ENCODE peak calls at places on chromosomes 6 and 20, in ten cellular contexts. N, M, K, Y, D, B, O, Z, I and E are unnamed samples. For H3K36me3, the result is how much of the 10 kb centered on the place peaks cover.

GRCh38 chr20:51678041-51678697 is 90.0 kb downstream of the ATP9A start:
- DNase-seq in N (no peak), M (no peak), K (peak), Y (no peak), D (no peak), B (no peak), O (no peak), Z (no peak), I (no peak), E (no peak)

GRCh38 chr6:146598785-146599405 is at the start of gene ADGB:
- DNase-seq in N (peak), M (peak), K (peak), Y (no peak), D (peak), B (peak), O (peak), Z (peak), I (peak), E (peak)

GRCh38 chr6:27255866-27256265 is 8.4 kb downstream of the PRSS16 start:
- DNase-seq in N (no peak), M (no peak), K (no peak), Y (no peak), D (no peak), B (no peak), O (no peak), Z (no peak), I (no peak), E (no peak)

GRCh38 chr20:4018015-4018748 is 2.8 kb upstream of the RNF24 start:
- DNase-seq in N (no peak), M (no peak), K (no peak), Y (no peak), D (no peak), B (no peak), O (no peak), Z (no peak), I (no peak), E (no peak)

GRCh38 chr20:47724910-47725247 is 60.4 kb downstream of the SULF2 start:
- DNase-seq in N (no peak), M (no peak), K (no peak), Y (no peak), D (no peak), B (no peak), O (no peak), Z (no peak), I (no peak), E (no peak)

GRCh38 chr6:158028876-158029275 is 47.2 kb downstream of the SYNJ2 start:
- DNase-seq in N (no peak), M (no peak), K (no peak), Y (no peak), D (no peak), B (no peak), O (no peak), Z (no peak), I (no peak), E (peak)

GRCh38 chr20:64109831-64110391 is 2.5 kb upstream of the NPBWR2 start:
- DNase-seq in N (no peak), M (no peak), K (no peak), Y (peak), D (no peak), B (no peak), O (no peak), Z (no peak), I (no peak), E (peak)

GRCh38 chr6:105992315-105992961 is 93.7 kb upstream of the PRDM1 start:
- DNase-seq in N (peak), M (peak), K (peak), Y (peak), D (peak), B (peak), O (peak), Z (peak), I (peak), E (peak)

GRCh38 chr6:80214436-80215022 is 108.1 kb downstream of the BCKDHB start:
- DNase-seq in N (peak), M (peak), K (no peak), Y (no peak), D (peak), B (peak), O (peak), Z (peak), I (peak), E (no peak)

GRCh38 chr6:9439931-9440330 is 974.9 kb downstream of the TFAP2A start:
- DNase-seq in N (no peak), M (no peak), K (no peak), Y (no peak), D (no peak), B (no peak), O (no peak), Z (no peak), I (no peak), E (no peak)

GRCh38 chr20:1524004-1524403 is 32.8 kb upstream of the SIRPB2 start:
- DNase-seq in N (no peak), M (no peak), K (no peak), Y (no peak), D (no peak), B (no peak), O (no peak), Z (peak), I (no peak), E (no peak)

GRCh38 chr20:31863296-31864085 is 6.8 kb downstream of the DUSP15 start:
- DNase-seq in N (no peak), M (no peak), K (no peak), Y (no peak), D (no peak), B (no peak), O (no peak), Z (no peak), I (no peak), E (no peak)

GRCh38 chr6:7389162-7389450 is 436 bp downstream of the CAGE1 start:
- DNase-seq in N (no peak), M (no peak), K (no peak), Y (no peak), D (no peak), B (peak), O (no peak), Z (no peak), I (no peak), E (no peak)

GRCh38 chr20:35395728-35396127 is 16.0 kb downstream of the UQCC1 start:
- DNase-seq in N (no peak), M (no peak), K (no peak), Y (no peak), D (peak), B (no peak), O (peak), Z (peak), I (no peak), E (peak)

GRCh38 chr6:93927731-93928130 is 508.4 kb upstream of the EPHA7 start:
- DNase-seq in N (no peak), M (peak), K (no peak), Y (no peak), D (no peak), B (no peak), O (no peak), Z (no peak), I (no peak), E (no peak)

GRCh38 chr6:157946053-157946617 is 35.5 kb upstream of the SYNJ2 start:
- DNase-seq in N (no peak), M (no peak), K (no peak), Y (no peak), D (no peak), B (no peak), O (no peak), Z (no peak), I (no peak), E (no peak)

GRCh38 chr20:42435230-42435629 is 754.5 kb downstream of the PTPRT start:
- DNase-seq in N (no peak), M (no peak), K (no peak), Y (no peak), D (no peak), B (no peak), O (no peak), Z (no peak), I (no peak), E (no peak)

GRCh38 chr6:130411481-130411880 is 45.7 kb downstream of the TMEM200A start:
- DNase-seq in N (no peak), M (no peak), K (no peak), Y (no peak), D (no peak), B (no peak), O (no peak), Z (no peak), I (no peak), E (no peak)

GRCh38 chr6:169545956-169546355 is 155.9 kb downstream of the WDR27 start:
- DNase-seq in N (no peak), M (no peak), K (no peak), Y (no peak), D (no peak), B (no peak), O (peak), Z (no peak), I (no peak), E (no peak)

GRCh38 chr20:58447733-58448391 is 58.8 kb downstream of the VAPB start:
- DNase-seq in N (peak), M (peak), K (no peak), Y (peak), D (peak), B (peak), O (peak), Z (peak), I (peak), E (no peak)

GRCh38 chr6:33384581-33385020 is 7.0 kb upstream of the KIFC1 start:
- DNase-seq in N (no peak), M (peak), K (no peak), Y (no peak), D (peak), B (no peak), O (peak), Z (peak), I (peak), E (no peak)

GRCh38 chr6:167341038-167341613 is 16.2 kb downstream of the TTLL2 start:
- DNase-seq in N (no peak), M (no peak), K (no peak), Y (no peak), D (no peak), B (no peak), O (no peak), Z (no peak), I (no peak), E (no peak)

GRCh38 chr20:33707668-33708067 is 12.4 kb downstream of the PXMP4 start:
- DNase-seq in N (no peak), M (no peak), K (no peak), Y (no peak), D (no peak), B (no peak), O (no peak), Z (no peak), I (no peak), E (no peak)

GRCh38 chr6:169169375-169169774 is 84.3 kb downstream of the THBS2 start:
- DNase-seq in N (no peak), M (no peak), K (no peak), Y (peak), D (no peak), B (no peak), O (no peak), Z (no peak), I (no peak), E (no peak)

GRCh38 chr6:137734875-137735182 is 132.2 kb upstream of the TNFAIP3 start:
- DNase-seq in N (no peak), M (no peak), K (no peak), Y (no peak), D (no peak), B (no peak), O (peak), Z (no peak), I (peak), E (no peak)

GRCh38 chr6:3376064-3376463 is 80.8 kb downstream of the SLC22A23 start:
- DNase-seq in N (no peak), M (no peak), K (no peak), Y (no peak), D (no peak), B (no peak), O (no peak), Z (no peak), I (no peak), E (no peak)

GRCh38 chr6:125584468-125584939 is 164.9 kb upstream of the HEY2 start:
- DNase-seq in N (no peak), M (no peak), K (peak), Y (no peak), D (peak), B (peak), O (peak), Z (peak), I (peak), E (no peak)

GRCh38 chr20:1367479-1367878 is 25.4 kb downstream of the FKBP1A start:
- DNase-seq in N (no peak), M (no peak), K (no peak), Y (no peak), D (no peak), B (no peak), O (no peak), Z (no peak), I (no peak), E (no peak)

GRCh38 chr20:35511814-35512420 is 17.5 kb downstream of the C20orf173 start:
- DNase-seq in N (no peak), M (peak), K (no peak), Y (no peak), D (peak), B (peak), O (peak), Z (peak), I (peak), E (no peak)

GRCh38 chr6:75117701-75118100 is 88.2 kb downstream of the COL12A1 start:
- DNase-seq in N (no peak), M (no peak), K (no peak), Y (no peak), D (no peak), B (no peak), O (peak), Z (no peak), I (no peak), E (no peak)

GRCh38 chr6:122014961-122015360 is 384.5 kb upstream of the HSF2 start:
- DNase-seq in N (no peak), M (no peak), K (no peak), Y (no peak), D (no peak), B (no peak), O (peak), Z (no peak), I (peak), E (no peak)

GRCh38 chr6:75024796-75025195 is 181.1 kb downstream of the COL12A1 start:
- DNase-seq in N (no peak), M (no peak), K (no peak), Y (no peak), D (no peak), B (no peak), O (peak), Z (peak), I (peak), E (no peak)

GRCh38 chr6:113825776-113826175 is 31.4 kb upstream of the MARCKS start:
- DNase-seq in N (peak), M (peak), K (peak), Y (no peak), D (no peak), B (no peak), O (peak), Z (no peak), I (no peak), E (peak)

GRCh38 chr6:30915591-30915946 is 1.5 kb downstream of the VARS2 start:
- DNase-seq in N (no peak), M (peak), K (no peak), Y (no peak), D (peak), B (peak), O (peak), Z (peak), I (peak), E (no peak)
- H3K27ac ChIP-seq in N (peak), M (no peak), K (no peak), Y (no peak), D (no peak), B (peak), O (no peak), Z (no peak), I (no peak), E (no peak)

GRCh38 chr6:14453712-14454466 is 336.3 kb downstream of the CD83 start:
- DNase-seq in N (no peak), M (peak), K (no peak), Y (no peak), D (no peak), B (no peak), O (no peak), Z (no peak), I (no peak), E (no peak)
- H3K4me3 ChIP-seq in N (no peak), M (no peak), K (no peak), Y (peak), D (no peak), B (no peak), O (no peak), Z (no peak), I (no peak), E (no peak)

GRCh38 chr6:89660981-89661380 is 22.4 kb upstream of the LYRM2 start:
- DNase-seq in N (no peak), M (no peak), K (no peak), Y (no peak), D (no peak), B (no peak), O (no peak), Z (no peak), I (no peak), E (no peak)
- H3K36me3 ChIP-seq in N (half or more), M (under half), K (under half), Y (half or more), D (under half), B (half or more), O (under half), Z (under half), I (half or more), E (under half)

GRCh38 chr6:36684447-36684812 is 5.9 kb downstream of the CDKN1A start:
- DNase-seq in N (no peak), M (no peak), K (no peak), Y (no peak), D (no peak), B (no peak), O (no peak), Z (no peak), I (no peak), E (no peak)

GRCh38 chr6:36685198-36685919 is 6.8 kb downstream of the CDKN1A start:
- DNase-seq in N (no peak), M (no peak), K (no peak), Y (no peak), D (no peak), B (no peak), O (no peak), Z (no peak), I (no peak), E (no peak)

GRCh38 chr6:36685926-36686667 is 7.6 kb downstream of the CDKN1A start:
- DNase-seq in N (peak), M (no peak), K (peak), Y (no peak), D (no peak), B (no peak), O (no peak), Z (no peak), I (no peak), E (no peak)

GRCh38 chr6:36688534-36689075 is 9.0 kb upstream of the RAB44 start:
- DNase-seq in N (no peak), M (no peak), K (no peak), Y (no peak), D (no peak), B (no peak), O (peak), Z (no peak), I (peak), E (no peak)

GRCh38 chr6:36686668-36687513 is 8.4 kb downstream of the CDKN1A start:
- DNase-seq in N (no peak), M (no peak), K (no peak), Y (no peak), D (no peak), B (no peak), O (no peak), Z (no peak), I (peak), E (no peak)
- H3K27ac ChIP-seq in N (no peak), M (no peak), K (no peak), Y (no peak), D (no peak), B (no peak), O (peak), Z (no peak), I (peak), E (no peak)

DNA sequence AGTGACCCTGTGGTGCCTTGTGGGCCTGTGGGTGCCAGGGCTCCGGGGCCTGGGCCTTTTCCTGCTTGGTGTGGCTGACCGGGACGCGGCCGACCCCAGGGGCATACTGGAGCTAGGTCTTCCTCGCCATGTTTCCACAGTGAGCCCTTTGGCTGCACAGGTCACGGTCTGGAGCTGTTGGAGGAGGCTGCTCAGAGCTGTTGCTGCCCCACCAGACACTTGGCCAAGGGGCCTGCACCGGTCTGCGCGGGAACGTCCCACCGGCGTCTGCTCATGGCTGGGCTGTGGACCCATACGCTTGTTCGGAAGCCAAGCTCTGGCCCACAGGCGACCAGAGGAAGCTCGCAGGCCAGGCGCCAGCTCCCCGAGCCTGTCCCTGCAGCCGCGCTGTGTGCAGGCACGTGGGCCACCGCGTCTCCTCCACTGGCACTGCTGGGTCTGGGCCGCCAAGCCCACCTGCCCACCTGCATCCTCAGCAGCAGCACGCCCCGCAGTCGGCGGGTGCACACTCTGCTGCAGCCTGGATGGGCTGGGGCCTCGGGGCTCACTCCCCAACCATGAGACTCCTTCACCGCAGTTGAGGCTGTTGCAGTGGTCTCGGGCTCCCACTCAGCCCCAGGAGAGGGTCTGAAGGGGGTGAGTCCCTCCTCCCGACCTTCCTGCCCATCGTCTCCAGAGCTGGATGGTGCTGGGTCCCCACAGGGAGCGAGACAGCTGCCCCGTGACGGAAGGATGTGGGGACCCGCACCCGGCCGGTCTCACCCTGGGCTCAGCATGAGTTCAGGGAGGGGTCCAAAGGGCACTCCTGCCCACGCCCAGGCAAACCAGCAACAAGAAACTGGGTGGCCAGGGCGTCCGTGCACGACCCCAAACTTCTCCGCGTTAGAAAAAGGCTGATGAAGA is 15.5 kb upstream of the TCFL5 start:
- DNase-seq in N (peak), M (peak), K (peak), Y (no peak), D (no peak), B (no peak), O (peak), Z (peak), I (no peak), E (peak)
- H3K4me3 ChIP-seq in N (no peak), M (no peak), K (no peak), Y (no peak), D (no peak), B (no peak), O (no peak), Z (no peak), I (no peak), E (no peak)

GRCh38 chr20:25299801-25300200 is 51.9 kb downstream of the PYGB start:
- DNase-seq in N (no peak), M (no peak), K (no peak), Y (no peak), D (peak), B (no peak), O (no peak), Z (no peak), I (no peak), E (no peak)
- H3K36me3 ChIP-seq in N (under half), M (under half), K (under half), Y (under half), D (under half), B (under half), O (under half), Z (under half), I (half or more), E (under half)

GRCh38 chr6:150628908-150629307 is 29.2 kb downstream of the PLEKHG1 start:
- DNase-seq in N (no peak), M (peak), K (no peak), Y (no peak), D (no peak), B (no peak), O (no peak), Z (no peak), I (no peak), E (no peak)

GRCh38 chr6:150627601-150628012 is 27.9 kb downstream of the PLEKHG1 start:
- DNase-seq in N (no peak), M (peak), K (no peak), Y (no peak), D (no peak), B (no peak), O (no peak), Z (peak), I (peak), E (no peak)

GRCh38 chr6:150625927-150626326 is 26.2 kb downstream of the PLEKHG1 start:
- DNase-seq in N (no peak), M (no peak), K (no peak), Y (no peak), D (no peak), B (no peak), O (no peak), Z (no peak), I (no peak), E (no peak)

GRCh38 chr6:150624199-150624598 is 24.5 kb downstream of the PLEKHG1 start:
- DNase-seq in N (no peak), M (no peak), K (no peak), Y (no peak), D (no peak), B (no peak), O (no peak), Z (no peak), I (no peak), E (no peak)

GRCh38 chr6:150627154-150627553 is 27.5 kb downstream of the PLEKHG1 start:
- DNase-seq in N (no peak), M (no peak), K (no peak), Y (no peak), D (no peak), B (no peak), O (no peak), Z (no peak), I (no peak), E (no peak)
- H3K27ac ChIP-seq in N (peak), M (no peak), K (no peak), Y (no peak), D (no peak), B (no peak), O (no peak), Z (no peak), I (no peak), E (no peak)

GRCh38 chr6:26025047-26025893 is 62.0 kb upstream of the HFE start:
- DNase-seq in N (no peak), M (peak), K (no peak), Y (no peak), D (peak), B (peak), O (peak), Z (peak), I (peak), E (no peak)
- H3K4me3 ChIP-seq in N (no peak), M (no peak), K (no peak), Y (no peak), D (no peak), B (peak), O (peak), Z (no peak), I (no peak), E (no peak)